ENCODE peak calls at places on chromosomes 4 and X, in eight cellular contexts. U is tibial artery, P is neuronal stem cell, K is neural progenitor cell, Z is H1, H is tibial nerve, J is BE2C, X is heart left ventricle. V is an unnamed sample. For H3K4me1, the result is how much of the 10 kb centered on the place peaks cover.

GRCh38 chrX:20521245-20521644 is 254.5 kb upstream of the RPS6KA3 start:
- DNase-seq in P (no peak), U (no peak), Z (no peak), H (no peak), K (no peak), J (no peak), X (no peak), V (no peak)

GRCh38 chr4:109559625-109559982 is 442 bp upstream of the MCUB start:
- DNase-seq in H (no peak), Z (no peak), P (no peak), J (no peak), K (no peak), U (peak), X (peak), V (peak)

GRCh38 chr4:114497116-114497515 is 101.5 kb upstream of the UGT8 start:
- DNase-seq in U (no peak), K (no peak), J (no peak), H (no peak), P (no peak), Z (no peak), X (no peak), V (no peak)

GRCh38 chr4:139617702-139618490 is 47.7 kb upstream of the MGST2 start:
- DNase-seq in K (no peak), Z (no peak), X (no peak), U (no peak), J (no peak), H (no peak), P (no peak), V (no peak)

GRCh38 chrX:26788402-26788998 is 572.5 kb downstream of the MAGEB5 start:
- DNase-seq in Z (no peak), H (no peak), J (no peak), X (no peak), K (no peak), P (no peak), U (no peak), V (no peak)

GRCh38 chr4:138158746-138159297 is 83.3 kb downstream of the SLC7A11 start:
- DNase-seq in P (no peak), Z (no peak), J (no peak), U (no peak), K (no peak), X (no peak), H (no peak), V (no peak)

GRCh38 chrX:56812515-56813105 is 83.6 kb downstream of the NBDY start:
- DNase-seq in J (no peak), X (no peak), K (no peak), P (no peak), Z (no peak), H (no peak), U (no peak), V (no peak)

GRCh38 chr4:34664051-34664450 is 1580.3 kb downstream of the ARAP2 start:
- DNase-seq in P (no peak), J (no peak), H (no peak), U (no peak), K (no peak), Z (no peak), X (no peak), V (no peak)

GRCh38 chr4:46946914-46947313 is 37.9 kb upstream of the COX7B2 start:
- DNase-seq in P (no peak), H (no peak), J (no peak), Z (no peak), K (no peak), X (no peak), U (no peak), V (no peak)

GRCh38 chr4:163564221-163564720 is 69.8 kb downstream of the TMA16 start:
- DNase-seq in U (no peak), K (no peak), Z (no peak), P (no peak), J (no peak), H (no peak), X (no peak), V (no peak)

GRCh38 chr4:182795446-182796238 is 121.5 kb downstream of the DCTD start:
- DNase-seq in U (no peak), P (no peak), J (no peak), X (no peak), H (no peak), K (no peak), Z (no peak), V (no peak)

GRCh38 chr4:154616731-154617130 is 4.3 kb upstream of the FGG start:
- DNase-seq in P (no peak), K (no peak), H (no peak), X (no peak), J (no peak), Z (no peak), U (no peak), V (no peak)

GRCh38 chr4:38174811-38175210 is 214.6 kb downstream of the PTTG2 start:
- DNase-seq in H (no peak), J (no peak), Z (no peak), K (no peak), U (no peak), P (no peak), X (no peak), V (no peak)

DNA sequence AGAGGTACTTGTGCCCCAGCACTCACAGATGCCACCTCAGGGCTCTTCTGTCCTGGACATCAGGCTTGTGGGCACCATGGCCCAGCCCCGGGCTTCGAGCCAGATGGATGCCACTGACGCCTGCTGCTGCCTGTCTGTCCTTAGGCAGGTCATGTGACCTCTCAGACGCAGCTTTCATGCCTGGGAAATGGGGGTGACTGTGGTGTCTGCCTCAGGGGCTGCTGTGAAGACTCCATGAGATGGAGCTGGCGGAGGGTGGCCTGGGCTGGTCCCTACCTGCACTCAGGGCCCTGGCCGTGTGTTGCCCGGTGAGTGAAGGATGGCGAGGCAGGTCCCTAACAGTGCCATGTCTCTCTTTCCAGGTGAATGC is 6.5 kb downstream of the CPZ start:
- DNase-seq in P (no peak), X (no peak), U (no peak), K (no peak), H (no peak), Z (no peak), J (no peak), V (no peak)
- H3K4me1 ChIP-seq in P (under half), X (under half), U (under half), K (under half), H (under half), Z (under half), J (under half), V (under half)

GRCh38 chr4:116636917-116637316 is 448.5 kb downstream of the TRAM1L1 start:
- DNase-seq in P (no peak), J (no peak), K (no peak), H (no peak), U (no peak), Z (no peak), X (no peak), V (no peak)
- H3K4me3 ChIP-seq in P (no peak), J (no peak), K (no peak), H (no peak), U (no peak), Z (no peak), X (no peak), V (no peak)

GRCh38 chrX:65600106-65600505 is 65.5 kb upstream of the LAS1L start:
- DNase-seq in K (no peak), J (no peak), P (no peak), X (no peak), U (no peak), Z (no peak), H (no peak), V (no peak)
- H3K4me1 ChIP-seq in K (under half), J (under half), P (under half), X (under half), U (half or more), Z (under half), H (under half), V (under half)

DNA sequence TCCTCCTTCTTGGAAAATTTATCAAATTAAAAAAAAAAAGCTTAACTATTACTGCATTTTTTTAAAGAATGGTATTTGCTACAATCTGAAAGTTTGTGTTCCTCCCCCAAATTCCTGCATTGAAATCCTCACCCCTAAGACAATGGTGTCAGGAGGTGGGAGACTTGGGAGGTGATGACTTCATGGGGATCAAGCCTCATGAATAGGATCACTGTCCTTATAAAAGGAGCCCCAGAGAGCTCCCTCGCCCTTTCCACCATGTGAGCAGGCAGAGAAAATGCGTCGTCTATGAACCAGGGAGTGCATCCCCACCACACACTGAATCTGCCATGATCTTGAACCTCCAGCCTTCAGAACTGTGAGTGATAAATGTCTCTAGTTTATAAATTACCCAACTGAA is 38.0 kb downstream of the DHRSX start:
- DNase-seq in U (no peak), K (peak), X (no peak), J (no peak), P (no peak), H (no peak), Z (no peak), V (no peak)
- H3K4me3 ChIP-seq in U (no peak), K (no peak), X (no peak), J (no peak), P (no peak), H (no peak), Z (no peak), V (no peak)

V was measured in left lung.